ENCODE peak calls at places on chromosomes 5 and 9, in ten cellular contexts. L is fibroblast of mammary gland; G is AG04449; N is omental fat pad; B is GM13977; S is mucosa of descending colon; D is stomach; Z is activated CD8-positive, alpha-beta T cell treated with anti-CD3 and anti-CD28 coated beads for 36 hours; M is RWPE1; X is breast epithelium. T is an unnamed sample.

GRCh38 chr9:130579738-130580463 is 524 bp downstream of the FUBP3 start:
- DNase-seq in D (no peak), Z (no peak), M (peak), N (no peak), L (no peak), B (no peak), X (no peak), G (no peak), S (no peak), T (peak)

GRCh38 chr5:154722936-154723335 is 32.2 kb upstream of the LARP1 start:
- DNase-seq in B (no peak), X (no peak), L (no peak), D (no peak), G (no peak), Z (no peak), M (no peak), S (no peak), N (no peak), T (no peak)

GRCh38 chr9:124767830-124768229 is 3.3 kb downstream of the NR6A1 start:
- DNase-seq in M (no peak), D (no peak), G (no peak), Z (no peak), L (no peak), X (no peak), N (no peak), S (no peak), B (no peak), T (no peak)

GRCh38 chr5:168020522-168021294 is 270.7 kb upstream of the WWC1 start:
- DNase-seq in N (no peak), M (peak), S (no peak), D (no peak), G (no peak), X (no peak), Z (no peak), B (no peak), L (peak), T (no peak)

GRCh38 chr5:34011521-34011920 is 3.7 kb upstream of the AMACR start:
- DNase-seq in X (no peak), B (no peak), S (no peak), L (peak), N (no peak), G (no peak), M (no peak), D (no peak), Z (no peak), T (no peak)

GRCh38 chr9:126009047-126009446 is 261.9 kb downstream of the PBX3 start:
- DNase-seq in D (no peak), B (no peak), M (no peak), X (no peak), S (no peak), L (peak), N (no peak), Z (peak), G (no peak), T (no peak)

GRCh38 chr5:10789021-10789420 is 28.0 kb upstream of the DAP start:
- DNase-seq in S (no peak), D (no peak), G (peak), L (peak), N (peak), X (no peak), B (no peak), M (no peak), Z (no peak), T (no peak)

GRCh38 chr9:134056483-134057310 is 11.1 kb downstream of the BRD3 start:
- DNase-seq in N (no peak), D (no peak), S (no peak), M (peak), X (no peak), L (no peak), B (no peak), Z (no peak), G (no peak), T (no peak)

GRCh38 chr5:34459908-34460307 is 196.2 kb upstream of the RAI14 start:
- DNase-seq in B (no peak), D (no peak), M (no peak), L (peak), N (no peak), X (no peak), G (no peak), S (no peak), Z (no peak), T (no peak)

GRCh38 chr5:123535648-123536047 is 23.7 kb downstream of the CSNK1G3 start:
- DNase-seq in G (no peak), N (no peak), B (no peak), D (no peak), L (no peak), X (no peak), M (no peak), Z (no peak), S (no peak), T (no peak)

GRCh38 chr5:58898538-58898937 is 315.7 kb downstream of the RAB3C start:
- DNase-seq in B (no peak), M (no peak), N (no peak), L (no peak), X (no peak), G (no peak), S (no peak), Z (no peak), D (no peak), T (no peak)

GRCh38 chr5:175700991-175701390 is 43.1 kb downstream of the HRH2 start:
- DNase-seq in Z (no peak), S (no peak), N (no peak), G (no peak), D (no peak), B (no peak), M (peak), L (no peak), X (no peak), T (no peak)

GRCh38 chr9:111599092-111599947 is at the start of gene PTGR1:
- DNase-seq in D (peak), M (peak), G (peak), Z (peak), L (peak), N (peak), S (peak), B (peak), X (peak), T (peak)

GRCh38 chr5:79535477-79536192 is 21.7 kb upstream of the HOMER1 start:
- DNase-seq in D (no peak), G (no peak), X (no peak), N (no peak), M (no peak), B (no peak), Z (no peak), L (peak), S (no peak), T (no peak)
- TF ChIP-seq CTCF in D (no peak), G (no peak), X (no peak), N (no peak), M (no peak), B (no peak), Z (no peak), L (peak), S (no peak), T (no peak)

DNA sequence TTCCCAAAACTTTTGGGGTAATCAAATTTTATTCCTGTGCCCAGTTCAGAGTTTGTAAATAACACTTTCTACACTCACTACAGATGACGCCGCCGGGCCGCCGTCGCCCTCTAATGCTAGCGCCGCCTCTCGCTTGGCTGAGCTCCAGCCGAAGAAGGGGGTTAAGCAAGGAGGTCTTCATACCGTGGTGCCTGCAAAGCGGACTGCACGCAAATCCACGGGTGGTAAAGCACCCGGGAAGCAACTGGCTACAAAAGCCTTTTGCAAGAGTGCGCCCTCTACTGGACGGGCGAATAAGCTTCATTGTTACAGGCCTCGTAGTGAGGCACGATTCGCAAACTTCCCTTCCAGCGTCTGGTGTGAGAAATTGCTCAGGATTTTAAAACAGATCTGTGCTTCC is 280.4 kb downstream of the MEF2C start:
- DNase-seq in B (no peak), Z (peak), N (no peak), G (no peak), D (no peak), X (no peak), L (no peak), M (no peak), S (no peak), T (no peak)
- TF ChIP-seq CTCF in B (peak), Z (peak), N (no peak), G (no peak), D (no peak), X (no peak), L (no peak), M (peak), S (no peak), T (peak)

GRCh38 chr5:39217365-39218281 is 1.7 kb downstream of the FYB1 start:
- DNase-seq in D (peak), S (peak), G (no peak), Z (peak), L (peak), N (peak), M (peak), B (peak), X (peak), T (peak)

GRCh38 chr5:39216621-39217020 is 2.7 kb downstream of the FYB1 start:
- DNase-seq in X (no peak), S (no peak), B (no peak), L (no peak), D (no peak), G (no peak), M (no peak), N (no peak), Z (peak), T (no peak)

GRCh38 chr5:39218482-39219381 is 631 bp downstream of the FYB1 start:
- DNase-seq in G (no peak), N (no peak), X (no peak), S (no peak), L (peak), Z (no peak), D (no peak), B (no peak), M (no peak), T (no peak)

GRCh38 chr5:39220280-39221030 is 1.1 kb upstream of the FYB1 start:
- DNase-seq in S (no peak), G (no peak), L (no peak), M (no peak), N (no peak), Z (no peak), B (no peak), D (no peak), X (no peak), T (no peak)

DNA sequence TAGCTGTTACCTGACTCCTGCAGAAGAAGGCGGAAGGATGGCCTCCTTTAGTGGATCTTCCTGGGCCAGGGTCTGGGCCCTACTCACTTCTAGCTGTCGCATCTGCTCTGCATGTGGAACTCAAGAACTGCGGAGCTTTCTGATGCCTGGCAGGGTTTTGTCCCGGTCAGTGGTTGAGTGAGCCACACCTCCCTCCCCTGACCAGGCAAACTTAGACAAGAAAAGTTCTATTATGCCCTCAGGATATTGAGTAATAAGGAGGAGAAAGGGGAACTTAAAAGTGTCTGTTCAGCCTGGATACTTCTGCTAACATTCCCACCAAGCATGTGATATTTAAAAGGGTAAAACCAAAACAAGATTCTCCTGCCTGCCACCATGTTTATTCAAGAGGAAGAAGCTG is at the start of gene FYB1:
- DNase-seq in M (peak), D (no peak), N (no peak), B (no peak), X (no peak), S (peak), G (no peak), Z (no peak), L (peak), T (no peak)
- TF ChIP-seq CTCF in M (no peak), D (no peak), N (no peak), B (no peak), X (no peak), S (no peak), G (no peak), Z (no peak), L (no peak), T (no peak)

DNA sequence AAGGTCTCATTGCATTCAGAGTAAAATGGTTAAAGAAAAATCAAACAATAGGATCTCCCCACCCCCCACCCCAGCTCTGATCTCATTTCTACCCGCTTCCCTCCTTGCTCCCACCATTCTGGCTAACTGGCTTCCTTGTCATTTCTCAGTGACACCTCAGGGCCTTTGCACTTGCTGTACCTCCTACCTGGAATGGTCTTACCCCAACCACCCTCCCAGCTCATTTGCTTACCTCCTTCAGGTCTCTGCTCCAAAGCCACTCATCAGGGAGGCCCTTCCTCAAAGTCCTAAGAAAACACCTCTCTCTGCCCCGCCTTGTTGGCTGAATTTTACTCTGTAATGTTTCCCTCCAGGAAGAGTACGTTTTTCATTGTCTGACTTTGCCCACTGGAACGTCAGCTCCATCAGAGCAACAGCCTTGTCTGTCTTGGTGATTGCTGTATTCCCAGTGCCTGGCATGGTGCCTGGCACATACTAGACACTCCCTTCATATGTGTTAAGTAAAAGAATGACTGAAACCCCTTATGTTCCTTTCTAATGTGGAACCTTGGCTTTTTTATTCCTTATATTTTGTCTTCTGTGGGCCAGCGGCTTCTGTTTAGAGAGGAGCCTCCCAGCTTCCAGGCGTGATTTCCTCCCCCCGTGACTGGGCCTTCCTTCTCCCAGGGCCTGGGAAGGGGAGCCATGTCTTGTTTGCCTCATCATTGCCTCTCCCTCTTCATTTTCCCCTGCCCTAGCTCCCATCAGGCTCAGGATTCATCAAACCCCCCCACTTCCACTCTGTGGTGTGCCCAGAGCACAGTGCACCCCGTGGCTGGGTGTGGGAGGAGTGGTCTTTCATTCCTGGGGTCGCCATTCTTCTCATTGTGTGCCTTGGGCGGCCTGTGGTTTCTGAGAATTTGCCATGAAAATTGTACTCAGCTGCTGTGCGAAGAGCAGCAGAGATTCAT is 27.0 kb downstream of the NEURL1B start:
- DNase-seq in L (peak), Z (no peak), S (no peak), B (no peak), D (no peak), X (no peak), M (no peak), G (no peak), N (no peak), T (no peak)
- TF ChIP-seq CTCF in L (no peak), Z (no peak), S (no peak), B (no peak), D (no peak), X (no peak), M (no peak), G (no peak), N (no peak), T (no peak)

GRCh38 chr9:77087506-77087905 is 68.1 kb downstream of the FOXB2 start:
- DNase-seq in S (no peak), L (no peak), Z (no peak), M (no peak), G (no peak), B (no peak), D (no peak), N (no peak), X (no peak), T (no peak)

GRCh38 chr9:77084094-77084493 is 64.6 kb downstream of the FOXB2 start:
- DNase-seq in S (no peak), G (no peak), Z (no peak), D (no peak), N (no peak), L (no peak), M (no peak), B (no peak), X (no peak), T (no peak)

DNA sequence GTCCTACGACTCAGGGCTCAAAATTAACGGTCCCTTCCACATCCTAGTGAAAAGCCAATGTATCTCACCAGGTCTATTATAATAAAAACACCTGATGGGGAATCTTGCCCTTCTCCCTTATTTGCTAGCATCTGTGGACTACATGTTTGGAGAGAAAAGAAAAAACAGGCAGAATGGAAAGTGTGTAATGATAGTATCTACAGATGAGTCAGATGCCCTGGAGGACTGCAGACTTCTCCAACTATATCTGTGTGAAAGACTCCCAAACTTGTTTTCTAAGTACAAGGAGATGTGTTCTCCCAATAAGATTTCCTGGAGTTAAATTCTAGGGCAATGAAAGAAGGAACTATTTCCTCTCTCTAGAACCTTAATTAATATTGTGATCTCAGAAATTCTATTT is 66.0 kb downstream of the FOXB2 start:
- DNase-seq in N (no peak), X (no peak), D (no peak), Z (no peak), B (no peak), G (no peak), S (no peak), M (peak), L (no peak), T (no peak)
- TF ChIP-seq CTCF in N (no peak), X (no peak), D (no peak), Z (no peak), B (no peak), G (no peak), S (no peak), M (no peak), L (no peak), T (no peak)

DNA sequence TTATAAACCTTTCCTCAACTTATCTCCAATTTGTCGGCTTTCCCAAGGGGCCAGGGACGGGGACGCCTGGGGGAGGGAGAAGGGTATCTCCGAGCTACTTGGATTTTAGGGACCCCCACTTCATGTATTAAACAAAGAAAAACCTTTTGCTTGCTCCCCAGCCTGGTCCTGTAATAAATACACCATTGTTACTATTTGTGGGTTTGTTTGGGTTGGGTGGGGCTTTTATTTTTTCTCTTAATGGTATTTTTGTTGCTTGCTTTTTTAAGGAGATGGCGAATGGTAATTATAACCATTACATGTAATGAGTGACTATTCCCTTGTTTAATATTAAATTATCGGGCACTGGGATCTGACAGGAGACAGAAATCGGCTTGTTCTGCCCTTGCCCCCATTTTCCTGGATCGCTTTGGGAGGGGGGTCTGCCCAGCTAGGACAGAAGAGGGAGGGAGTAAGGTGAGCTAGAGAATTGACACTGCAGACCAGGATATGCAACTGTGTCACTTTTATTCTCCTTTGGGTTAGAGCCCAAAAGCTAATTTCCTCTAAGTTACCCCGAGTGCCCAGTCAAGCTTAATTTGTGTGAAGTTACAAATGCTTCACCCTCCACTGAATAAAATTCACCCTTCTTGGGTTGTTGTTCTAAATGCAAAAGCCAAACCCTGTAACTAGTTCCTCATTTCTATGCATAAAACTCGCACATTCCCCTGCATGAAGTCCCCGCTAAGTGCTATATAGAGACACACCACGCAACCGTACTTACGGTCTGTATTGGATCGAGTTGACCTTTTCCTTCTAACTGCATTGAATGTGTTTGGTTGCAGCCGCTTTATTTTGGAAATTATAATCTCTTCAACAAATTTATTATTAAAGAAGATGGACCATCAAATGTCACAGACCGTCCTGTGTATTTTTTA is 1.6 kb upstream of the ZNF608 start:
- DNase-seq in L (peak), G (no peak), Z (no peak), M (peak), B (peak), S (no peak), X (no peak), D (no peak), N (no peak), T (no peak)
- TF ChIP-seq CTCF in L (no peak), G (no peak), Z (no peak), M (no peak), B (no peak), S (no peak), X (peak), D (no peak), N (no peak), T (no peak)

GRCh38 chr5:93340881-93341280 is 240.1 kb downstream of the NR2F1-AS1 start:
- DNase-seq in M (no peak), L (no peak), S (no peak), N (no peak), Z (no peak), G (no peak), B (no peak), D (no peak), X (no peak), T (no peak)

GRCh38 chr5:93343570-93343969 is 237.4 kb downstream of the NR2F1-AS1 start:
- DNase-seq in D (no peak), N (no peak), M (no peak), X (no peak), B (peak), S (no peak), L (no peak), G (peak), Z (no peak), T (no peak)

GRCh38 chr5:93346301-93346700 is 234.7 kb downstream of the NR2F1-AS1 start:
- DNase-seq in L (peak), G (no peak), M (no peak), X (no peak), Z (no peak), N (no peak), B (no peak), S (no peak), D (no peak), T (no peak)

GRCh38 chr5:93337138-93337537 is 243.9 kb downstream of the NR2F1-AS1 start:
- DNase-seq in B (no peak), X (no peak), L (no peak), D (no peak), S (no peak), M (peak), Z (no peak), G (no peak), N (no peak), T (no peak)

DNA sequence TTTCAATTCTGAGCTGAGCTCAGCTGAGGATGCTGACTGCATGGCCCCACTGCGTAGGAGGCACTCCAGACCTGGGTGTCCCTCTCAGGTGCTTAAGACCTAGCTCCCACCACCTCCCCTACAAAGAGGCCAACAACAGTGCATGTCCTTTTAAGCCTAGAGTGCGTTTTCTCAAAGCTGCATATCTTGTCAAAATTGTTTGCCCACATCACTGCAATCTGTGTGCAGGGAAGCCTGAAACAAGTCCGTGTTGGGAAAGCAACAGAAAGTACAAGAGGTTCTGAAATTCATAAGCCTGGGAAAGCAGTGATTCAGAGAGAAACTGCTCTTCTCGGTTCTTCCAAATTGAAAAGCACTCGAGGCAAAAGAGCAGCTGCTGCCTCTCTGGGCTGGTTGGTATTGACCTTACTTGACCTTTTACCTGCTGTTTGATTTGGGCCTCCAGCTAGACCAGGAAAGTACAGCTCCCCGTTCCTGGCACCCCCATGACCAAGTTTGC is 238.4 kb downstream of the NR2F1-AS1 start:
- DNase-seq in L (no peak), X (no peak), B (peak), M (no peak), Z (no peak), N (no peak), G (no peak), S (no peak), D (no peak), T (no peak)
- TF ChIP-seq CTCF in L (no peak), X (no peak), B (no peak), M (no peak), Z (no peak), N (no peak), G (no peak), S (no peak), D (no peak), T (no peak)